ENCODE peak calls at places on chromosomes 3 and 15, in ten cellular contexts. V is naive thymus-derived CD4-positive, alpha-beta T cell; H is NCI-H2081; Q is ACHN; E is WERI-Rb-1; N is non-pigmented ciliary epithelial cell; S is Caki2; I is C1 segment of cervical spinal cord; D is pulmonary artery endothelial cell; R is activated gamma-delta T cell treated with Interleukin-2 at 50 U/mL for 16 hours. T is an unnamed sample.
A peak's percentile ranks its signal among the peaks of the same experiment; 100 is the strongest.

GRCh38 chr3:180447156-180447555 is 154.8 kb upstream of the TTC14 start:
- DNase-seq in V (no peak), H (no peak), Q (no peak), E (no peak), N (no peak), S (no peak), I (no peak), D (no peak), R (no peak), T (no peak)

GRCh38 chr15:99113547-99114271 is 8.8 kb downstream of the SYNM start:
- DNase-seq in V (no peak), H (no peak), Q (no peak), E (no peak), N (no peak), S (no peak), I (no peak), D (no peak), R (no peak), T (no peak)

GRCh38 chr3:189977174-189977573 is 143.5 kb downstream of the P3H2 start:
- DNase-seq in V (no peak), H (no peak), Q (no peak), E (no peak), N (no peak), S (no peak), I (no peak), D (no peak), R (no peak), T (no peak)

GRCh38 chr15:67941643-67942315 is 101.9 kb upstream of the RNU6-1 start:
- DNase-seq in V (no peak), H (no peak), Q (peak; percentile 54), E (no peak), N (no peak), S (peak; percentile 9), I (no peak), D (no peak), R (no peak), T (no peak)

GRCh38 chr3:174431717-174432116 is 427.4 kb upstream of the NAALADL2 start:
- DNase-seq in V (no peak), H (no peak), Q (no peak), E (no peak), N (no peak), S (no peak), I (no peak), D (no peak), R (no peak), T (no peak)

GRCh38 chr3:196620228-196620627 is 19.3 kb upstream of the NRROS start:
- DNase-seq in V (no peak), H (no peak), Q (no peak), E (peak; percentile 7), N (no peak), S (no peak), I (no peak), D (no peak), R (no peak), T (no peak)

GRCh38 chr15:64137226-64137833 is 14.2 kb upstream of the SNX22 start:
- DNase-seq in V (no peak), H (no peak), Q (no peak), E (no peak), N (no peak), S (no peak), I (peak; percentile 40), D (no peak), R (no peak), T (no peak)

GRCh38 chr3:196947136-196947859 is 5.0 kb upstream of the NCBP2 start:
- DNase-seq in V (no peak), H (no peak), Q (no peak), E (no peak), N (no peak), S (no peak), I (no peak), D (no peak), R (no peak), T (no peak)

GRCh38 chr3:12675115-12675810 is 11.3 kb upstream of the RAF1 start:
- DNase-seq in V (no peak), H (no peak), Q (no peak), E (no peak), N (no peak), S (no peak), I (no peak), D (no peak), R (no peak), T (no peak)

GRCh38 chr3:194512895-194513601 is 26.2 kb upstream of the ATP13A3 start:
- DNase-seq in V (no peak), H (peak; percentile 90), Q (no peak), E (no peak), N (no peak), S (peak; percentile 53), I (no peak), D (no peak), R (no peak), T (no peak)

GRCh38 chr3:60953406-60953805 is 297.8 kb downstream of the FHIT start:
- DNase-seq in V (no peak), H (no peak), Q (no peak), E (no peak), N (no peak), S (no peak), I (no peak), D (no peak), R (no peak), T (no peak)

GRCh38 chr15:67244966-67245478 is 9.4 kb downstream of the AAGAB start:
- DNase-seq in V (no peak), H (no peak), Q (no peak), E (no peak), N (no peak), S (no peak), I (no peak), D (no peak), R (no peak), T (no peak)

GRCh38 chr3:158486200-158486599 is 84.8 kb upstream of the MLF1 start:
- DNase-seq in V (no peak), H (no peak), Q (no peak), E (no peak), N (no peak), S (peak; percentile 29), I (no peak), D (no peak), R (no peak), T (no peak)

GRCh38 chr3:116678853-116679252 is 30.7 kb upstream of the TUSC7 start:
- DNase-seq in V (no peak), H (no peak), Q (no peak), E (no peak), N (no peak), S (no peak), I (no peak), D (no peak), R (no peak), T (no peak)

GRCh38 chr3:94206291-94206690 is 143.4 kb downstream of the NSUN3 start:
- DNase-seq in V (no peak), H (no peak), Q (no peak), E (no peak), N (no peak), S (no peak), I (no peak), D (no peak), R (no peak), T (no peak)

GRCh38 chr3:4680227-4680691 is 187.1 kb downstream of the ITPR1 start:
- DNase-seq in V (no peak), H (no peak), Q (no peak), E (no peak), N (no peak), S (no peak), I (no peak), D (no peak), R (no peak), T (no peak)

GRCh38 chr3:165983284-165983683 is 146.1 kb upstream of the BCHE start:
- DNase-seq in V (no peak), H (no peak), Q (peak; percentile 31), E (no peak), N (peak; percentile 2), S (no peak), I (no peak), D (no peak), R (no peak), T (no peak)

GRCh38 chr15:94610069-94610863 is 378.9 kb downstream of the MCTP2 start:
- DNase-seq in V (no peak), H (no peak), Q (no peak), E (no peak), N (no peak), S (no peak), I (no peak), D (no peak), R (no peak), T (no peak)

GRCh38 chr15:22980189-22981136 is at the start of gene CYFIP1:
- DNase-seq in V (no peak), H (peak; percentile 78), Q (peak; percentile 82), E (peak; percentile 34), N (no peak), S (peak; percentile 88), I (no peak), D (no peak), R (no peak), T (no peak)

GRCh38 chr3:156172536-156172935 is 52.2 kb downstream of the KCNAB1 start:
- DNase-seq in V (no peak), H (no peak), Q (no peak), E (no peak), N (no peak), S (no peak), I (no peak), D (no peak), R (no peak), T (no peak)

GRCh38 chr3:107979538-107979937 is 111.3 kb downstream of the CD47 start:
- DNase-seq in V (no peak), H (no peak), Q (no peak), E (no peak), N (no peak), S (no peak), I (no peak), D (no peak), R (no peak), T (no peak)

GRCh38 chr3:124648551-124648950 is 81.7 kb upstream of the UMPS start:
- DNase-seq in V (no peak), H (peak; percentile 23), Q (no peak), E (no peak), N (no peak), S (no peak), I (no peak), D (no peak), R (no peak), T (no peak)

GRCh38 chr3:55554621-55555020 is 67.5 kb upstream of the WNT5A start:
- DNase-seq in V (no peak), H (no peak), Q (no peak), E (no peak), N (no peak), S (no peak), I (no peak), D (no peak), R (no peak), T (no peak)